ENCODE peak calls at places on chromosomes 12 and 14, in five cellular contexts. V is activated CD4-positive, alpha-beta T cell treated with anti-CD3 and anti-CD28 coated beads, Interleukin-2, amount 50 U/mL, for 1 hour; U is mucosa of descending colon; E is uterus; D is nephron progenitor cell. S is an unnamed sample.

GRCh38 chr12:72267974-72268373 is 4.2 kb upstream of the TRHDE start:
- DNase-seq in V (no peak), U (no peak), E (no peak), D (no peak), S (peak; percentile 8)

GRCh38 chr12:3447318-3447717 is 43.7 kb upstream of the PRMT8 start:
- DNase-seq in V (no peak), U (no peak), E (no peak), D (no peak), S (no peak)

GRCh38 chr12:45458854-45459807 is 243.2 kb downstream of the ANO6 start:
- DNase-seq in V (no peak), U (no peak), E (no peak), D (no peak), S (no peak)

GRCh38 chr14:20492486-20492885 is 12.9 kb upstream of the RNASE10 start:
- DNase-seq in V (no peak), U (no peak), E (no peak), D (no peak), S (no peak)

GRCh38 chr12:103519632-103520031 is 23.9 kb upstream of the C12orf42 start:
- DNase-seq in V (no peak), U (no peak), E (no peak), D (no peak), S (no peak)

GRCh38 chr14:21091784-21092146 is 6.7 kb downstream of the ZNF219 start:
- DNase-seq in V (no peak), U (no peak), E (peak; percentile 18), D (no peak), S (no peak)

GRCh38 chr12:14960548-14961465 is 594 bp downstream of the ARHGDIB start:
- DNase-seq in V (peak; percentile 39), U (no peak), E (no peak), D (no peak), S (no peak)

GRCh38 chr14:38951451-38951850 is 151.6 kb downstream of the SEC23A start:
- DNase-seq in V (no peak), U (no peak), E (no peak), D (no peak), S (no peak)

GRCh38 chr12:88471641-88472040 is 108.6 kb downstream of the KITLG start:
- DNase-seq in V (no peak), U (no peak), E (no peak), D (no peak), S (no peak)

GRCh38 chr14:95549656-95550585 is 15.1 kb downstream of the GLRX5 start:
- DNase-seq in V (no peak), U (peak; percentile 53), E (no peak), D (no peak), S (no peak)

GRCh38 chr12:6602526-6602925 is 4.7 kb downstream of the CHD4 start:
- DNase-seq in V (no peak), U (no peak), E (no peak), D (no peak), S (no peak)

GRCh38 chr12:65948320-65949008 is 124.2 kb downstream of the HMGA2 start:
- DNase-seq in V (no peak), U (peak; percentile 34), E (peak; percentile 81), D (no peak), S (peak; percentile 42)

GRCh38 chr12:42118136-42118879 is 26.4 kb downstream of the GXYLT1 start:
- DNase-seq in V (no peak), U (no peak), E (no peak), D (no peak), S (no peak)

GRCh38 chr12:47954058-47954457 is 9.3 kb upstream of the TMEM106C start:
- DNase-seq in V (no peak), U (peak; percentile 62), E (no peak), D (no peak), S (no peak)

GRCh38 chr12:102034346-102034745 is 27.4 kb downstream of the WASHC3 start:
- DNase-seq in V (no peak), U (no peak), E (no peak), D (no peak), S (no peak)

GRCh38 chr14:76084374-76084773 is 67.3 kb upstream of the GPATCH2L start:
- DNase-seq in V (no peak), U (no peak), E (no peak), D (no peak), S (no peak)

GRCh38 chr12:25994252-25994651 is 35.8 kb downstream of the RASSF8 start:
- DNase-seq in V (no peak), U (no peak), E (no peak), D (no peak), S (no peak)

GRCh38 chr14:39417014-39417413 is 15.2 kb downstream of the FBXO33 start:
- DNase-seq in V (no peak), U (no peak), E (no peak), D (no peak), S (no peak)

GRCh38 chr14:99716850-99717681 is 33.0 kb downstream of the CYP46A1 start:
- DNase-seq in V (no peak), U (no peak), E (no peak), D (no peak), S (no peak)

GRCh38 chr14:90808759-90809529 is 7.3 kb downstream of the TTC7B start:
- DNase-seq in V (no peak), U (no peak), E (no peak), D (no peak), S (no peak)

GRCh38 chr14:71399057-71399487 is 491.8 kb downstream of the PCNX1 start:
- DNase-seq in V (no peak), U (no peak), E (no peak), D (no peak), S (no peak)

GRCh38 chr12:6607751-6608591 is 792 bp upstream of the CHD4 start:
- DNase-seq in V (peak; percentile 51), U (peak; percentile 41), E (peak; percentile 88), D (peak; percentile 49), S (peak; percentile 75)

GRCh38 chr12:107580750-107581529 is 104.7 kb upstream of the PWP1 start:
- DNase-seq in V (no peak), U (no peak), E (no peak), D (peak; percentile 57), S (peak; percentile 53)

GRCh38 chr14:72614365-72614764 is 279.5 kb downstream of the DPF3 start:
- DNase-seq in V (no peak), U (no peak), E (no peak), D (no peak), S (no peak)